ENCODE peak calls at places on chromosome 4, in five cellular contexts. R is aorta, B is Caco-2, E is epithelial cell of esophagus, U is IMR-90. I is an unnamed sample.
A peak's percentile ranks its signal among the peaks of the same experiment; 100 is the strongest.

GRCh38 chr4:172892300-172892699 is 276.3 kb upstream of the GALNT7 start:
- DNase-seq in U (peak; percentile 3), E (peak; percentile 60), R (no peak), B (no peak), I (no peak)

GRCh38 chr4:158211288-158211687 is 1.0 kb downstream of the TMEM144 start:
- DNase-seq in E (peak; percentile 13), B (peak; percentile 75), R (no peak), U (no peak), I (no peak)

GRCh38 chr4:82043809-82044137 is 330.0 kb downstream of the HNRNPD start:
- DNase-seq in E (peak; percentile 8), R (peak; percentile 74), B (no peak), U (no peak), I (no peak)

GRCh38 chr4:187937557-187937956 is 58.0 kb upstream of the ZFP42 start:
- DNase-seq in U (no peak), E (no peak), R (no peak), B (no peak), I (no peak)

GRCh38 chr4:174340714-174341113 is 57.0 kb downstream of the CEP44 start:
- DNase-seq in R (no peak), U (no peak), E (no peak), B (no peak), I (no peak)

GRCh38 chr4:165398570-165398969 is 19.8 kb downstream of the CPE start:
- DNase-seq in E (peak; percentile 21), R (no peak), U (peak; percentile 16), B (no peak), I (no peak)

GRCh38 chr4:21869978-21870745 is 78.4 kb downstream of the KCNIP4 start:
- DNase-seq in E (peak; percentile 47), R (no peak), B (no peak), U (no peak), I (no peak)

GRCh38 chr4:11367371-11367770 is 61.3 kb downstream of the HS3ST1 start:
- DNase-seq in R (no peak), U (peak; percentile 1), E (peak; percentile 28), B (no peak), I (no peak)

GRCh38 chr4:67779631-67780030 is 25.4 kb upstream of the GNRHR start:
- DNase-seq in U (no peak), B (no peak), R (no peak), E (peak; percentile 93), I (no peak)

GRCh38 chr4:120709986-120710385 is 212.5 kb downstream of the PRDM5 start:
- DNase-seq in B (no peak), R (no peak), E (peak; percentile 64), U (peak; percentile 70), I (peak; percentile 48)

GRCh38 chr4:149784018-149784417 is 31.6 kb downstream of the IQCM start:
- DNase-seq in E (peak; percentile 80), B (no peak), R (no peak), U (peak; percentile 32), I (no peak)

GRCh38 chr4:25437951-25438350 is 60.9 kb downstream of the ANAPC4 start:
- DNase-seq in U (no peak), R (no peak), E (no peak), B (no peak), I (peak; percentile 18)

GRCh38 chr4:171650543-171650942 is 162.7 kb upstream of the GALNTL6 start:
- DNase-seq in R (no peak), E (no peak), B (no peak), U (no peak), I (no peak)

GRCh38 chr4:41525129-41525528 is 12.8 kb upstream of the LIMCH1 start:
- DNase-seq in B (peak; percentile 63), U (peak; percentile 69), R (no peak), E (peak; percentile 70), I (peak; percentile 73)

GRCh38 chr4:65661469-65661868 is 8.8 kb downstream of the EPHA5 start:
- DNase-seq in B (no peak), R (no peak), E (no peak), U (no peak), I (no peak)

GRCh38 chr4:186719925-186720694 is 3.5 kb downstream of the FAT1 start:
- DNase-seq in R (no peak), E (peak; percentile 69), B (no peak), U (no peak), I (no peak)

GRCh38 chr4:169136796-169137554 is 126.9 kb upstream of the CBR4 start:
- DNase-seq in R (no peak), E (no peak), U (no peak), B (no peak), I (no peak)

GRCh38 chr4:159352609-159353008 is 249.7 kb downstream of the RAPGEF2 start:
- DNase-seq in E (no peak), B (no peak), U (no peak), R (no peak), I (no peak)

GRCh38 chr4:181661090-181661489 is 582.1 kb upstream of the TENM3 start:
- DNase-seq in R (no peak), U (peak; percentile 85), E (peak; percentile 74), B (no peak), I (peak; percentile 67)

GRCh38 chr4:182495986-182496385 is 252.8 kb downstream of the TENM3 start:
- DNase-seq in B (no peak), U (no peak), R (no peak), E (no peak), I (no peak)

GRCh38 chr4:19689511-19689910 is 562.2 kb upstream of the SLIT2 start:
- DNase-seq in E (peak; percentile 60), U (peak; percentile 75), R (no peak), B (no peak), I (peak; percentile 32)

GRCh38 chr4:159902648-159903047 is 799.8 kb downstream of the RAPGEF2 start:
- DNase-seq in U (no peak), R (no peak), E (no peak), B (no peak), I (no peak)

GRCh38 chr4:98571161-98571786 is 87.1 kb downstream of the TSPAN5 start:
- DNase-seq in U (no peak), E (no peak), B (no peak), R (no peak), I (no peak)

GRCh38 chr4:2087170-2087569 is 28.0 kb downstream of the NAT8L start:
- DNase-seq in R (no peak), E (no peak), U (no peak), B (no peak), I (no peak)

GRCh38 chr4:37733230-37733904 is 47.2 kb upstream of the RELL1 start:
- DNase-seq in B (peak; percentile 48), U (no peak), E (no peak), R (no peak), I (no peak)

GRCh38 chr4:5812506-5813229 is 80.2 kb downstream of the CRMP1 start:
- DNase-seq in E (peak; percentile 81), U (peak; percentile 80), B (no peak), R (no peak), I (peak; percentile 23)

GRCh38 chr4:70061980-70062379 is 11.7 kb downstream of the HTN1 start:
- DNase-seq in R (no peak), B (no peak), E (no peak), U (no peak), I (no peak)

GRCh38 chr4:140049924-140050681 is 103.9 kb downstream of the MAML3 start:
- DNase-seq in U (peak; percentile 48), E (peak; percentile 41), B (no peak), R (no peak), I (no peak)

GRCh38 chr4:157075811-157076577 is at the start of gene GLRB:
- DNase-seq in E (peak; percentile 24), R (peak; percentile 84), U (peak; percentile 11), B (no peak), I (no peak)

GRCh38 chr4:55080174-55080865 is 45.1 kb downstream of the KDR start:
- DNase-seq in B (no peak), R (no peak), E (peak; percentile 5), U (no peak), I (peak; percentile 54)

DNA sequence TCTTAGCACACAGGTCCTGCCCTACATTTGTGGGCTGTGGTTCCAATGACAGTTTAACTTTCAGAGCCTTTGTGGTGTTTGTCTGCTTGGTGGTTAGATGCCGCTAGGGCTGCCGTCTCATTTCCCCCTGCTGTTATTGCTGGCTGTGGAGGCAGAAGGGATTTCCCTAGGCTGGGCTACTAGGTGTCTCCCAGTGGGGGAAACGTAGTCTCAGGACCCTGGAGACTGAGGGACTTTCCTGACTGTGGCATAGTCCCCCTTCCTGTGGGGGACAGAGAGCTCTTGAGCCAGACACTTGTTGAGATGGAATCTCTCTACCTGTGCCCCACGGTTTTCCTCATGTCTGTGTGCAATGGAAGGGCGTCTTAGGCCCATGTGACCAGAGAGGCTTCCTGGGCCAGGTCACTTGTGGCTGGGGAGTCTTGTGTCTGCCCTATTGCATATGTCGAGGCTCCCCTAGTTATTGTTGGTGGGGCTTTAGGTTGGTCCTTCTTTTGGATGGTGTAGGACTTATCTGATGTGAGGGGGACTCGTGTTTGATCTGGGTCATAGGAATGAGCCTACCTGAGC is 68.2 kb downstream of the ARHGAP10 start:
- DNase-seq in U (no peak), E (no peak), R (no peak), B (no peak), I (no peak)
- H3K4me3 ChIP-seq in U (no peak overlapping the region), E (no peak overlapping the region), R (no peak overlapping the region), B (no peak overlapping the region), I (no peak overlapping the region)

GRCh38 chr4:664713-665231 is 9.3 kb downstream of the ATP5ME start:
- DNase-seq in R (peak; percentile 55), E (no peak), U (no peak), B (no peak), I (no peak)

GRCh38 chr4:663046-663437 is 11.0 kb downstream of the ATP5ME start:
- DNase-seq in R (peak; percentile 71), E (no peak), U (no peak), B (no peak), I (no peak)

GRCh38 chr4:665381-665750 is 8.7 kb downstream of the ATP5ME start:
- DNase-seq in E (no peak), R (peak; percentile 72), B (no peak), U (no peak), I (no peak)

GRCh38 chr4:661856-662761 is 12.0 kb downstream of the ATP5ME start:
- DNase-seq in R (peak; percentile 70), B (no peak), E (no peak), U (no peak), I (no peak)

GRCh38 chr4:663438-664428 is 10.3 kb downstream of the ATP5ME start:
- DNase-seq in R (peak; percentile 82), U (no peak), E (no peak), B (no peak), I (no peak)
- H3K4me3 ChIP-seq in R (peak overlapping the region; percentile 39), U (peak overlapping the region; percentile 40), E (peak overlapping the region; percentile 31), B (no peak overlapping the region), I (peak overlapping the region; percentile 18)

GRCh38 chr4:147492761-147493160 is 11.9 kb downstream of the EDNRA start:
- DNase-seq in B (no peak), U (peak; percentile 87), E (no peak), R (no peak), I (peak; percentile 92)
- H3K4me3 ChIP-seq in B (no peak overlapping the region), U (no peak overlapping the region), E (no peak overlapping the region), R (no peak overlapping the region), I (no peak overlapping the region)

GRCh38 chr4:7832331-7832730 is 107.3 kb downstream of the AFAP1 start:
- DNase-seq in R (no peak), B (no peak), E (no peak), U (no peak), I (no peak)

GRCh38 chr4:7831330-7831729 is 108.3 kb downstream of the AFAP1 start:
- DNase-seq in U (peak; percentile 97), B (no peak), R (no peak), E (no peak), I (peak; percentile 81)

GRCh38 chr4:7830747-7831146 is 108.9 kb downstream of the AFAP1 start:
- DNase-seq in R (no peak), U (no peak), B (no peak), E (no peak), I (no peak)

GRCh38 chr4:7829687-7830580 is 109.7 kb downstream of the AFAP1 start:
- DNase-seq in B (no peak), R (no peak), U (no peak), E (no peak), I (no peak)

GRCh38 chr4:7831858-7832257 is 107.8 kb downstream of the AFAP1 start:
- DNase-seq in E (no peak), R (no peak), B (no peak), U (no peak), I (no peak)
- H3K4me3 ChIP-seq in E (no peak overlapping the region), R (no peak overlapping the region), B (no peak overlapping the region), U (no peak overlapping the region), I (no peak overlapping the region)